ENCODE peak calls at places on chromosome 15, in six cellular contexts. H is astrocyte of the hippocampus, G is AG09309, D is OCI-LY7, X is non-pigmented ciliary epithelial cell, K is neural progenitor cell. F is an unnamed sample.
A peak's percentile ranks its signal among the peaks of the same experiment; 100 is the strongest.

GRCh38 chr15:74222705-74223104 is 13.4 kb upstream of the CCDC33 start:
- DNase-seq in H (no peak), G (no peak), D (no peak), X (no peak), K (peak; percentile 55), F (peak; percentile 84)

GRCh38 chr15:85047271-85047948 is 65.8 kb downstream of the PDE8A start:
- DNase-seq in H (peak; percentile 84), G (peak; percentile 75), D (no peak), X (peak; percentile 97), K (no peak), F (no peak)

GRCh38 chr15:94893091-94893490 is 661.7 kb downstream of the MCTP2 start:
- DNase-seq in H (no peak), G (no peak), D (no peak), X (no peak), K (no peak), F (no peak)

GRCh38 chr15:68277131-68277604 is 377 bp upstream of the FEM1B start:
- DNase-seq in H (no peak), G (no peak), D (no peak), X (no peak), K (peak; percentile 81), F (peak; percentile 74)

GRCh38 chr15:89385596-89386242 is 51.1 kb upstream of the POLG start:
- DNase-seq in H (peak; percentile 97), G (no peak), D (no peak), X (no peak), K (no peak), F (no peak)

GRCh38 chr15:64574220-64574994 is 114.0 kb downstream of the ZNF609 start:
- DNase-seq in H (peak; percentile 14), G (no peak), D (no peak), X (peak; percentile 20), K (no peak), F (no peak)

GRCh38 chr15:60218256-60218655 is 179.5 kb downstream of the ANXA2 start:
- DNase-seq in H (no peak), G (no peak), D (no peak), X (no peak), K (peak; percentile 56), F (no peak)

GRCh38 chr15:48721061-48721810 is 75.7 kb upstream of the FBN1 start:
- DNase-seq in H (no peak), G (peak; percentile 31), D (no peak), X (no peak), K (no peak), F (no peak)

GRCh38 chr15:57323299-57323805 is 53.0 kb upstream of the CGNL1 start:
- DNase-seq in H (no peak), G (no peak), D (no peak), X (no peak), K (no peak), F (no peak)